ENCODE peak calls at places on chromosomes 13 and 19, in nine cellular contexts. One of them, this sample, is unnamed.

GRCh38 chr13:98509271-98510155 is 67.4 kb downstream of the STK24 start:
- DNase-seq in esophagus squamous epithelium: peak
- DNase-seq in ovary: no peak
- DNase-seq in IMR-90: peak
- DNase-seq in adrenal gland: peak
- DNase-seq in tibial nerve: no peak
- DNase-seq in body of pancreas: no peak
- DNase-seq in lower leg skin: peak
- DNase-seq in A549: peak
- DNase-seq in this sample: peak

GRCh38 chr19:8302357-8302691 is 5.8 kb downstream of the CD320 start:
- DNase-seq in esophagus squamous epithelium: no peak
- DNase-seq in ovary: no peak
- DNase-seq in IMR-90: no peak
- DNase-seq in adrenal gland: peak
- DNase-seq in tibial nerve: peak
- DNase-seq in body of pancreas: peak
- DNase-seq in lower leg skin: peak
- DNase-seq in A549: no peak
- DNase-seq in this sample: peak

GRCh38 chr13:50149932-50150331 is 134.7 kb downstream of the KCNRG start:
- DNase-seq in esophagus squamous epithelium: no peak
- DNase-seq in ovary: no peak
- DNase-seq in IMR-90: no peak
- DNase-seq in adrenal gland: peak
- DNase-seq in tibial nerve: no peak
- DNase-seq in body of pancreas: peak
- DNase-seq in lower leg skin: no peak
- DNase-seq in A549: no peak
- DNase-seq in this sample: no peak

GRCh38 chr19:43439183-43440063 is 24.7 kb downstream of the TEX101 start:
- DNase-seq in esophagus squamous epithelium: no peak
- DNase-seq in ovary: no peak
- DNase-seq in IMR-90: no peak
- DNase-seq in adrenal gland: no peak
- DNase-seq in tibial nerve: no peak
- DNase-seq in body of pancreas: no peak
- DNase-seq in lower leg skin: no peak
- DNase-seq in A549: peak
- DNase-seq in this sample: no peak

GRCh38 chr13:93004919-93005318 is 221.7 kb upstream of the GPC6 start:
- DNase-seq in esophagus squamous epithelium: no peak
- DNase-seq in ovary: no peak
- DNase-seq in IMR-90: peak
- DNase-seq in adrenal gland: no peak
- DNase-seq in tibial nerve: no peak
- DNase-seq in body of pancreas: no peak
- DNase-seq in lower leg skin: no peak
- DNase-seq in A549: peak
- DNase-seq in this sample: no peak

GRCh38 chr13:97944396-97945029 is 9.0 kb upstream of the IPO5 start:
- DNase-seq in esophagus squamous epithelium: no peak
- DNase-seq in ovary: no peak
- DNase-seq in IMR-90: peak
- DNase-seq in adrenal gland: no peak
- DNase-seq in tibial nerve: no peak
- DNase-seq in body of pancreas: no peak
- DNase-seq in lower leg skin: no peak
- DNase-seq in A549: no peak
- DNase-seq in this sample: no peak

GRCh38 chr13:93751117-93751516 is 524.5 kb downstream of the GPC6 start:
- DNase-seq in esophagus squamous epithelium: no peak
- DNase-seq in ovary: no peak
- DNase-seq in IMR-90: peak
- DNase-seq in adrenal gland: no peak
- DNase-seq in tibial nerve: no peak
- DNase-seq in body of pancreas: no peak
- DNase-seq in lower leg skin: no peak
- DNase-seq in A549: no peak
- DNase-seq in this sample: no peak

GRCh38 chr19:10936661-10937084 is 8.1 kb downstream of the TIMM29 start:
- DNase-seq in esophagus squamous epithelium: no peak
- DNase-seq in ovary: peak
- DNase-seq in IMR-90: peak
- DNase-seq in adrenal gland: peak
- DNase-seq in tibial nerve: no peak
- DNase-seq in body of pancreas: peak
- DNase-seq in lower leg skin: no peak
- DNase-seq in A549: peak
- DNase-seq in this sample: peak

GRCh38 chr13:97298816-97299215 is 76.7 kb downstream of the MBNL2 start:
- DNase-seq in esophagus squamous epithelium: no peak
- DNase-seq in ovary: no peak
- DNase-seq in IMR-90: peak
- DNase-seq in adrenal gland: no peak
- DNase-seq in tibial nerve: no peak
- DNase-seq in body of pancreas: no peak
- DNase-seq in lower leg skin: no peak
- DNase-seq in A549: no peak
- DNase-seq in this sample: no peak

GRCh38 chr19:45218887-45219780 is 26.1 kb downstream of the EXOC3L2 start:
- DNase-seq in esophagus squamous epithelium: no peak
- DNase-seq in ovary: no peak
- DNase-seq in IMR-90: no peak
- DNase-seq in adrenal gland: no peak
- DNase-seq in tibial nerve: no peak
- DNase-seq in body of pancreas: no peak
- DNase-seq in lower leg skin: no peak
- DNase-seq in A549: no peak
- DNase-seq in this sample: no peak

GRCh38 chr13:86881390-86881789 is 789.8 kb upstream of the SLITRK5 start:
- DNase-seq in esophagus squamous epithelium: no peak
- DNase-seq in ovary: no peak
- DNase-seq in IMR-90: no peak
- DNase-seq in adrenal gland: no peak
- DNase-seq in tibial nerve: no peak
- DNase-seq in body of pancreas: no peak
- DNase-seq in lower leg skin: no peak
- DNase-seq in A549: no peak
- DNase-seq in this sample: no peak

GRCh38 chr19:55304279-55304978 is 20.6 kb downstream of the BRSK1 start:
- DNase-seq in esophagus squamous epithelium: no peak
- DNase-seq in ovary: no peak
- DNase-seq in IMR-90: no peak
- DNase-seq in adrenal gland: no peak
- DNase-seq in tibial nerve: no peak
- DNase-seq in body of pancreas: peak
- DNase-seq in lower leg skin: no peak
- DNase-seq in A549: peak
- DNase-seq in this sample: peak

GRCh38 chr13:74299688-74300087 is 165.5 kb upstream of the KLF12 start:
- DNase-seq in esophagus squamous epithelium: no peak
- DNase-seq in ovary: no peak
- DNase-seq in IMR-90: no peak
- DNase-seq in adrenal gland: no peak
- DNase-seq in tibial nerve: no peak
- DNase-seq in body of pancreas: no peak
- DNase-seq in lower leg skin: no peak
- DNase-seq in A549: no peak
- DNase-seq in this sample: no peak

GRCh38 chr13:78241278-78241919 is 322.8 kb upstream of the EDNRB start:
- DNase-seq in esophagus squamous epithelium: no peak
- DNase-seq in ovary: no peak
- DNase-seq in IMR-90: peak
- DNase-seq in adrenal gland: peak
- DNase-seq in tibial nerve: no peak
- DNase-seq in body of pancreas: peak
- DNase-seq in lower leg skin: no peak
- DNase-seq in A549: peak
- DNase-seq in this sample: no peak

DNA sequence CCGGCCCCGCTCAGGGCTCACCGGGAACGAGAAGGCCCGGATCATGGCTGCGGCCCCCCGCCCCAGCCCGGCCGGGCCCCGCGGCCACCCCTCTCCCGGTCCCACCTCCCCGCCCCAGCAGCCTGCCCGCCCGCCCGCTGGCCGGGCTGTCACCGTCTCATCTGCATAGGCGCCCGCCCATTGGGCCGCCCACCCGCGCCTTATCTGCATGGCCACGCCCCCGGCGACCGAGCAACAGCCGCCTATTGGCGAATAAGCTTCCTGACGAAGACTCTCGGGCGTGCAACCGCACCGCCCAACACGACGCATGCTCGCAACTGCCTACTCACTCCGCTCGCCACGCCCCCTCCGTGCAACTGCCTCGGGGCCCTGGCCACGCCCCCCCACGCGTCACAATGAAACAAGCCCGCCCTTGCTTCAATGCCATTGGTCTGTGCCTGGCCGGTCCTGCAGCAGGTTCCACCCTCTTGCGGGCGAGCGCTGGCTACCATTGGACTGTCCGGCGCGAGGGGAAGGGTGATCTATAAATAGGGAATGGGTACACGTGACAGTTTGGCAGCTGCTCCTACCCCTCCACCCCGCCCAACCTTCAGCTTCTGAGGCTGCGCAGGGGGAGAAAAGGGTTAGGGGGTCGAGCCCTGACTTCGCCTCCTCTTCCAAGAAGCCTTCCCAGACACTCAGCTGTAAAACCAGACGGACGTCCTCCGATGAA is at the start of gene DACT3:
- DNase-seq in esophagus squamous epithelium: peak
- DNase-seq in ovary: peak
- DNase-seq in IMR-90: peak
- DNase-seq in adrenal gland: peak
- DNase-seq in tibial nerve: peak
- DNase-seq in body of pancreas: peak
- DNase-seq in lower leg skin: peak
- DNase-seq in A549: peak
- DNase-seq in this sample: peak
- TF ChIP-seq POLR2A in esophagus squamous epithelium: peak
- TF ChIP-seq POLR2A in ovary: no peak
- TF ChIP-seq POLR2A in IMR-90: no peak
- TF ChIP-seq POLR2A in adrenal gland: no peak
- TF ChIP-seq POLR2A in tibial nerve: no peak
- TF ChIP-seq POLR2A in body of pancreas: no peak
- TF ChIP-seq POLR2A in lower leg skin: no peak
- TF ChIP-seq POLR2A in A549: no peak
- TF ChIP-seq POLR2A in this sample: peak

DNA sequence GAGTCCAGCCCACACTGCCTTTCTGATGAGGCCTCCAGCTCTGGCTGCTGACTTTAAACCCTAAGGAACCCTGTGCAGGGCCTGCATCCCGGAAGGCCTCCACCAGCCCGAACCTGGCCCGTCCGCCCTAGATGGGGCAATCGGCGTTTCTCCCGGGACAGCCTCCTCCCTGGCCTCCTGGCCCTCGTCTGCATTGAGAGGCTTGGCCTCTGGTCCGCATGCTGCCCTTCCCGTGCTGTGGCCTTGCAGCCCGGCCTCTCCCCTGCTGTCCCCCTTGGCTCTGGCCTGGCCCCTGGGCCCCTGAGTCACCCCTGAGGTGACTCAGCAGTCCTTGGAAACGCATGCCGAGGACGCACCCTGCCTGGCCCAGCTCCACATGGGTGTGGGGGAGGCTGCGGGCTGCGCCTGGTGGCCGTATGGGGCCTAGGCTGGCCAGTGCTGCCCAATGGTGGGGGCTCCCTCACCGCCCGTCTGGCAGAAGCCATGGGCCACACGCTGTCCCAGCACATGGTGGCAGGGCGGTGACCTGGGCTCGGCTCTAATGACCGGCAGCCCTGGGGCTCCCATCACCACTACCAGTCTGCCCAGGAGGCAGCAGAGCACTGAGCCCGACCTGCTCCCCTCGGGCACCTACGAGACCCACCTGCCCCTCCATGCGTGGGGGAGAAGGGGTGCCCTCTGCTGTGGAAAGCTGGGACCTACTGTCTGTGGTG is 25.7 kb downstream of the SH3GL1 start:
- DNase-seq in esophagus squamous epithelium: no peak
- DNase-seq in ovary: peak
- DNase-seq in IMR-90: peak
- DNase-seq in adrenal gland: peak
- DNase-seq in tibial nerve: peak
- DNase-seq in body of pancreas: peak
- DNase-seq in lower leg skin: peak
- DNase-seq in A549: peak
- DNase-seq in this sample: peak
- TF ChIP-seq POLR2A in esophagus squamous epithelium: peak
- TF ChIP-seq POLR2A in ovary: no peak
- TF ChIP-seq POLR2A in IMR-90: no peak
- TF ChIP-seq POLR2A in adrenal gland: no peak
- TF ChIP-seq POLR2A in tibial nerve: no peak
- TF ChIP-seq POLR2A in body of pancreas: no peak
- TF ChIP-seq POLR2A in lower leg skin: no peak
- TF ChIP-seq POLR2A in A549: no peak
- TF ChIP-seq POLR2A in this sample: no peak

GRCh38 chr19:48333467-48334384 is 8.4 kb downstream of the EMP3 start:
- DNase-seq in esophagus squamous epithelium: peak
- DNase-seq in ovary: peak
- DNase-seq in IMR-90: peak
- DNase-seq in adrenal gland: peak
- DNase-seq in tibial nerve: peak
- DNase-seq in body of pancreas: peak
- DNase-seq in lower leg skin: peak
- DNase-seq in A549: peak
- DNase-seq in this sample: peak
- TF ChIP-seq POLR2A in esophagus squamous epithelium: no peak
- TF ChIP-seq POLR2A in ovary: peak
- TF ChIP-seq POLR2A in IMR-90: peak
- TF ChIP-seq POLR2A in adrenal gland: no peak
- TF ChIP-seq POLR2A in tibial nerve: no peak
- TF ChIP-seq POLR2A in body of pancreas: peak
- TF ChIP-seq POLR2A in lower leg skin: no peak
- TF ChIP-seq POLR2A in A549: peak
- TF ChIP-seq POLR2A in this sample: no peak

DNA sequence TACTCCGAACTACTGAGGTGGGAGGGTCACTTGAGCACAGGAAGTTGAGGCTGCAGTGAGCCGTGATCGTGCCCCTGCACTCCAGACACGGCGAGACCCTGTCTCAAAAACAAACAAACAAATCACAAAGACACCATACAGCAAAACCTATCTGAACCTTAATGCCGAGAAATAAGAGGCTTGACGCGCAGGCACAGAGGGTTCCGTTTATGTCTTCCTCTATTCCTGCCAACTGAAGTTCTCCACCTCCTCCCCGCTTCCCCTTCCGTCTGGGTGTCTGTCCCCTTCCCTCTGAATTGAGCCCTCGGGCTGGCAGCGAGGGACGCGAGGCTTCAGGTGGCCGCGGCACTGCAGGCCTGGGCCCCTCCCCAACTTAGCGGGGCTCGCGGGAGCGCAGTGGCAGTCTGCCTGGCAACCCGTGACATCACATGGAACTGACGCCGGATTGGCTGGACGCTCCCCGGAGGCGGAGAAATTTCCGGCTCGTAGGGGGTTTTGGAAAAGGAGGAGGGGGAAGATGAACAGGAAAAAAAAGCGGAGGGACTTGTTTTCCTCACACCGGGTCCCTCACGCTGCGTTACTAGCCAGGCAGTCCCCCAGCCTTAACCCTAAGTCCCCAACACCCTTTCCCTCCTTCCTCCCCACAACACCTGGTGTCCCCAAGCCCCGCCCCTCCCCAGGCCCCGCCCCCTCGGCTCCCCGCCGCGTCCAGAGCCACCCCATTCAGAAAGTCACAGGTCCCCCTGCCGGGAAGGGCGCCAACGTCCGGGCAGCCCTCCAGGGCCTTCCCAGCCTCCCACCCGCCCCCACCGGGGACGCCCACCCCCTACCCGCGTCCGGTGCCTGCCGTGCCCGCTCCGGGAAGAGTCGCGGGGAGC is 1.1 kb upstream of the MYBPC2 start:
- DNase-seq in esophagus squamous epithelium: no peak
- DNase-seq in ovary: peak
- DNase-seq in IMR-90: peak
- DNase-seq in adrenal gland: peak
- DNase-seq in tibial nerve: peak
- DNase-seq in body of pancreas: peak
- DNase-seq in lower leg skin: peak
- DNase-seq in A549: peak
- DNase-seq in this sample: peak
- TF ChIP-seq POLR2A in esophagus squamous epithelium: peak
- TF ChIP-seq POLR2A in ovary: no peak
- TF ChIP-seq POLR2A in IMR-90: no peak
- TF ChIP-seq POLR2A in adrenal gland: no peak
- TF ChIP-seq POLR2A in tibial nerve: no peak
- TF ChIP-seq POLR2A in body of pancreas: no peak
- TF ChIP-seq POLR2A in lower leg skin: no peak
- TF ChIP-seq POLR2A in A549: no peak
- TF ChIP-seq POLR2A in this sample: no peak